ENCODE peak calls at places on chromosome 1, in four cellular contexts. K is lung, H is heart left ventricle, T is psoas muscle. Q is an unnamed sample. For H3K9me3 and H3K27me3, the result is how much of the 10 kb centered on the place peaks cover.

GRCh38 chr1:7517611-7518330 is 253.3 kb upstream of the VAMP3 start:
- DNase-seq in K (no peak), H (peak), T (no peak), Q (no peak)

GRCh38 chr1:16082283-16083038 is 9.0 kb upstream of the FAM131C start:
- DNase-seq in K (peak), H (peak), T (peak), Q (no peak)

GRCh38 chr1:71089536-71090270 is 8.9 kb upstream of the ZRANB2 start:
- DNase-seq in K (no peak), H (no peak), T (no peak), Q (no peak)

GRCh38 chr1:193827516-193827915 is 641.1 kb upstream of the B3GALT2 start:
- DNase-seq in K (no peak), H (no peak), T (no peak), Q (no peak)

GRCh38 chr1:246784621-246785535 is 60.7 kb downstream of the SCCPDH start:
- DNase-seq in K (no peak), H (no peak), T (no peak), Q (no peak)

GRCh38 chr1:52662645-52663313 is 29.8 kb downstream of the SHISAL2A start:
- DNase-seq in K (no peak), H (no peak), T (no peak), Q (no peak)

GRCh38 chr1:207404849-207405525 is 49.1 kb upstream of the CR2 start:
- DNase-seq in K (no peak), H (no peak), T (no peak), Q (no peak)

GRCh38 chr1:76501576-76502219 is 365.6 kb upstream of the ST6GALNAC5 start:
- DNase-seq in K (no peak), H (no peak), T (no peak), Q (no peak)

GRCh38 chr1:238767321-238767720 is 619.0 kb upstream of the CHRM3 start:
- DNase-seq in K (no peak), H (no peak), T (no peak), Q (no peak)

GRCh38 chr1:8409107-8409506 is 91.2 kb downstream of the SLC45A1 start:
- DNase-seq in K (no peak), H (no peak), T (no peak), Q (no peak)

GRCh38 chr1:13513063-13513884 is 529 bp downstream of the LRRC38 start:
- DNase-seq in K (no peak), H (no peak), T (no peak), Q (no peak)

GRCh38 chr1:20100632-20101355 is 18.5 kb downstream of the PLA2G2D start:
- DNase-seq in K (peak), H (peak), T (no peak), Q (no peak)

GRCh38 chr1:75423616-75424015 is 187.3 kb downstream of the SLC44A5 start:
- DNase-seq in K (no peak), H (no peak), T (no peak), Q (no peak)

GRCh38 chr1:7572654-7573152 is 198.4 kb upstream of the VAMP3 start:
- DNase-seq in K (no peak), H (no peak), T (no peak), Q (no peak)

GRCh38 chr1:165974598-165975131 is 147.3 kb downstream of the UCK2 start:
- DNase-seq in K (no peak), H (no peak), T (no peak), Q (no peak)

GRCh38 chr1:29793101-29793546 is 556.8 kb downstream of the PTPRU start:
- DNase-seq in K (peak), H (peak), T (peak), Q (peak)

GRCh38 chr1:179143332-179143731 is 61.5 kb downstream of the TOR3A start:
- DNase-seq in K (no peak), H (no peak), T (no peak), Q (no peak)

GRCh38 chr1:11887666-11888007 is 28.9 kb upstream of the NPPB start:
- DNase-seq in K (no peak), H (no peak), T (no peak), Q (no peak)

GRCh38 chr1:13965770-13966398 is 265.9 kb downstream of the PRDM2 start:
- DNase-seq in K (peak), H (peak), T (peak), Q (no peak)

GRCh38 chr1:45370575-45370974 is 30.3 kb upstream of the MUTYH start:
- DNase-seq in K (no peak), H (no peak), T (no peak), Q (no peak)

GRCh38 chr1:153933420-153933819 is 10.6 kb upstream of the GATAD2B start:
- DNase-seq in K (no peak), H (no peak), T (no peak), Q (no peak)

GRCh38 chr1:67306547-67306946 is 1.1 kb upstream of the IL12RB2 start:
- DNase-seq in K (no peak), H (no peak), T (no peak), Q (no peak)

GRCh38 chr1:201888282-201889033 is at the start of gene SHISA4:
- DNase-seq in K (peak), H (peak), T (peak), Q (peak)

GRCh38 chr1:246107516-246108277 is 399.4 kb downstream of the SMYD3 start:
- DNase-seq in K (no peak), H (no peak), T (no peak), Q (no peak)

GRCh38 chr1:199734186-199734585 is 293.3 kb upstream of the NR5A2 start:
- DNase-seq in K (no peak), H (no peak), T (no peak), Q (no peak)

GRCh38 chr1:206685256-206685748 is 597 bp downstream of the MAPKAPK2 start:
- DNase-seq in K (peak), H (no peak), T (peak), Q (no peak)

GRCh38 chr1:114079596-114080190 is 74.0 kb downstream of the SYT6 start:
- DNase-seq in K (no peak), H (no peak), T (no peak), Q (no peak)

DNA sequence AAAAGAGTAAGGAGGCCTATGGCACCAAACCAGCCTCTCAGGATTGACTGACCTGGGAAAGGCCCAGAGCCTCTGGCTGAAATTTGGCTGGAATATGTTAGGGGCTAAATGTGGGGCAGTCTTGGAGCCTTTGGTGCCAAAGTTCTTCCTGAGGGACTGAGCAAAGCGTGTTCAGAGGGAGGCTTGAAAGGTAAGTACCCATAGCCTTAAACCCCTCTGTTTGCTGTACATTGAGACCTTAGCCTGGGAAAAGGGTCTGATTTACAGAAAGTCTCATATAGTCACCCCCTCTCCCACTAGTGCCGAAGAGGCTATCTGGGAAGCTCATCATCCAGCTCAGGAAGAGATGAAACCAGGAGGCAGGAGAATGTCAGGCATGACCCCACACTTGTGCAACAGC is at the start of gene LCE4A:
- DNase-seq in K (no peak), H (no peak), T (no peak), Q (no peak)
- H3K9me3 ChIP-seq in K (under half), H (under half), T (under half), Q (under half)

DNA sequence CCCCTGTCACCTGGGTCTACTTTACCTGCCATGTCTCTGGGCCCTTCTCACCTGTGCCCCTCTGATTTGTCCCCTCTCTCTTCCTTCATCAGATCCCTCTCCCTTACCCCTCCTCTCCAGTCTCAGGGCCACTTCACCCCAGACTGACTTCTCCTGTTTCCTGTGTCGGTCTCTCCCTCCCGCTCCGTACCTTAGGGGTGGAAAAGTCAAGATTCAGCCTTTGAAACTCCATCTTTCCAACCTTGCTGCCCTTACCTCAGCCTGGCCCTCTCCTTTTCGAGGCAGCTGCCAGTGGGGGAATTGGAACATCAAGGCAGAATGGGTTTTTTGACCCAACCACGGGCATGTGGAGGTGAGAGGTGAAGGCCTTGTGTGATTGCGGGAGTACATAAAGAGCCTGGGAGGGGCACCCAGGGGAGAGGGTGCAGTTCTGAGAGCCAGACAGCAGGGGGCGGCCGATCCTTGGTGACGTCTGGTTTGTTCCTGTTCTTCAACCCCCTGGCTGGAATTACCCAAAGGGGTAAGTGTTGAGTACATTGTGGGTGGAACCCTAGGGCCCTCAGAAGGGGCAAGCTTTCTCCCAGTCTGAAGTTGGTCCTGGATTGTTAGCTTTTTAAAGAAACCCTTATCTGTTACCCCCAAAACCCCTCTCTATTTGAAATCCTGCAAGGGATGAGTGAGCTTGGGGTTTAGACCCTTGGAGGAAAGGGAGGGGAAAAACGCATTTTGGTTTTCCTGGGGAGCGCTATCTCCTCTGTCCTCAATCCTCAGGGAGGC is 12.3 kb upstream of the DMBX1 start:
- DNase-seq in K (peak), H (peak), T (peak), Q (peak)
- H3K27me3 ChIP-seq in K (under half), H (under half), T (under half), Q (under half)

DNA sequence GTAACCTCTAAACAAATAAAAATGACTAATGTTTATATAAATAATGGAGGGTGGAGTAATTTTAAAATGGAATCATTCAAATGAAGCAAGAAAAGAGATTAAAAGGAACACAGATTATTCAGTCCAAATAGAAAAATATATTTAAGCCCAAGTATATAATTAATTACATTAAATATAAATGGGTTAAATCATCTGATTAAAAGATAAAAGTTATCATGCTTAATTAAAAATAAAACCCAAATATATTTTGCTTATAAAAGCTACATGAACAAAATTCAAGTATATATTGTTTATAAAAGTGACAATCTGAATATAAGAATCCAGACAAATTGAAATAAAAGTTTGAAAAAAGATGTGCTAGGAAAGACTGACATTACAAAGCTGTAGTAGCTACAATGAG is 63.9 kb upstream of the ACTRT2 start:
- DNase-seq in K (no peak), H (no peak), T (no peak), Q (no peak)
- H3K9me3 ChIP-seq in K (under half), H (under half), T (under half), Q (under half)

DNA sequence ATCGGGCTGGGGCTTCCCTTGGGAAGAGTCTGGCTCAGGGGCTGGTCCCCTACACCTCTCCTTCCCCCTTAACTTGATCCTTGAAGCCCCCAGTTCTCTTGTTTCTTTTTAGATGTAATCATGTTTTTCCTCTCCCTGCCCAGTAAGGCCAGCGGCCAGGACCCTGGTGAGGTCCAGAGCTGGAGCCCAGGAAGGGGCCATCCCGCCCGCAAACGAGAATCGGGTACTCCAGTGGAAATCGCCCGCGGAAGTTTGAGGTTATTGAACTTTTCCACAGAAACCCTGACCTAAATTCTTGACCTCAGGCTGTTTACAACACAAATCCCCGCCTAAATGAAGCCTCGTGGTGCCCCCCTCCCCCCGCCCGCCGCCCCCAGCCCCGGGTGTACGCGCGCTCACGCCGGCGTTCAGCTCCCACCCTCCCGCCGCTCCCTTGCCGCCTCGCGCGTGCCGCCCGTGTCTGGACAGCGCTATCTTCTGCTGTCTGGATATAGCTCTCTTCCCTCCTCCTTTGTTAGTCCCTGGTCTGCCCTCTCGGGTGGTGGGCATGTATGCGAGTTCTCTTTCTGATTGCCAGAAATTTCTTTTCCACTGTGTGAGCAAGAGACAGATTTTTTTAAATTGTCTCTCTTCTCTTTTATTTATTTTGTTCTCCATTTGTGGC is 165.9 kb upstream of the CACNA1E start:
- DNase-seq in K (no peak), H (no peak), T (no peak), Q (no peak)
- H3K27me3 ChIP-seq in K (under half), H (half or more), T (half or more), Q (under half)

GRCh38 chr1:118370861-118371260 is 185.8 kb upstream of the SPAG17 start:
- DNase-seq in K (no peak), H (no peak), T (no peak), Q (no peak)
- H3K9me3 ChIP-seq in K (under half), H (under half), T (under half), Q (half or more)

DNA sequence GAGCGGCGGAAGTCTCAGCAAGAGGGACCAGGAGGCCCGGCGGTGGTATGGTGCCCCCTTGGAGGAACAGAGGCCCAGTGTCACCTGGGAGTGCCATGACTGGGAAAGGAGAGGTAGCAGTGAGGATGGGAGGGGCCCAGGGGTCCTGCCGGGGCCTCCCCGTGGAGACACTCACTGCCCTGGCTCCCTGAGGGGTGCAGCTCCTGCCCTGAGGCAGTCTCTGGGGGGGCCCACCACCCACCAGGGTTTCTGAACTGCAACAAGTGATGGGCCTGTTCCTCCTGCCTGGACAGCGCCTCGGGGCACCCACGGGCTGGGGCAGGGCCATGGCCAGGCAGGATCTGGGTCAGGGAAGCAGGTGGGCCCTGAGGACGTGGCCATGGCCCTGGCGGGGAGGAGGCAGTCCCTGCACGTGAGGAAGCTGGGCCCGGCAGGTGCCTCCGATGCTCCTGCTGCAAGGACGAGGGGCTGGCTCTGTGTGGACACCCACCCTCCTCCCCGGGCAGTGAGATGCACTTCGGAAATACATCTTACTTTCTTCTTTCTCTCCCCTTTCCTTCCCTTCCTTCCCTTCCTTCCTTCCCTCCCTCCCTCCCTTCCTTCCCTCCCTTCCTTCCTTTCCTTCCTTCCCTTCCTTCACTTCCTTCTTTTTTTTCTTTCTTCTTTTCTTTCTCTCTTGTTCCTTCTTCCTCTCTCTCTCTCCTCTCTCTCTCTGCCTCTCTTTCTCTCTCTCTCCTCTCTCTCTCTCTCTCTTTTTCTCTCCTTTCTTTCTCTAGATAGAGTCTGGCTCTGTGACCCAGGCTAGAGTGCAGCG is 66.6 kb downstream of the MORN1 start:
- DNase-seq in K (no peak), H (no peak), T (no peak), Q (no peak)
- H3K27me3 ChIP-seq in K (under half), H (under half), T (under half), Q (under half)

DNA sequence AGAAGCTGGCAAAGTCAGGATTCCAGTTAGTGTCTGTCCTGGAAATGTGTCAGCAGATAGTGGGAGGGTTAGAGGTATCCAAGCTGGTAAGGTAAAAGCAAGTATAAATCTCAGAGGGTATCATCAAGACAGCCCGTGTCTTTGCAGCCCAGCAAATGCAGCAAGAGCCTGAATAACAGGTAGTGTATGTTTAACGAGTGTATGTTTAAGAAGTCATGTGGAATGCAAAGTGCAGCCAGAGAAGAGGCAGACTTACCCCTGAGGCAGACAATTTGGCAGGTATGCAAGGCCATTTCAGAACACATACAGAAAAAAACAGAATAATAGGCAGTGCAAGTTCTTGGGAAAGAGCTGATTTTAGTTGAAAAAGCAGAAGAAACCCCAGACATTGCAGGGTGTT is 411.0 kb upstream of the NEGR1 start:
- DNase-seq in K (no peak), H (no peak), T (no peak), Q (no peak)
- H3K9me3 ChIP-seq in K (under half), H (under half), T (under half), Q (under half)